ENCODE peak calls at places on chromosomes 6 and 20, in six cellular contexts. H, E, W, G, D and C are unnamed samples.

GRCh38 chr20:42482808-42483207 is 706.9 kb downstream of the PTPRT start:
- DNase-seq in H (no peak), E (no peak), W (no peak), G (no peak), D (no peak), C (no peak)

GRCh38 chr6:129774697-129775447 is 64.9 kb upstream of the ARHGAP18 start:
- DNase-seq in H (peak), E (peak), W (peak), G (peak), D (peak), C (peak)

GRCh38 chr6:97524846-97525245 is 241.8 kb upstream of the MMS22L start:
- DNase-seq in H (peak), E (no peak), W (no peak), G (no peak), D (no peak), C (peak)

GRCh38 chr6:109523478-109523877 is 40.5 kb upstream of the ZBTB24 start:
- DNase-seq in H (peak), E (no peak), W (peak), G (peak), D (no peak), C (no peak)

GRCh38 chr6:3379482-3380060 is 77.3 kb downstream of the SLC22A23 start:
- DNase-seq in H (no peak), E (no peak), W (peak), G (peak), D (no peak), C (no peak)

GRCh38 chr20:60138263-60139127 is 180.3 kb downstream of the CDH26 start:
- DNase-seq in H (peak), E (peak), W (peak), G (peak), D (no peak), C (no peak)

GRCh38 chr6:131733376-131734016 is 22.7 kb upstream of the CTAGE9 start:
- DNase-seq in H (peak), E (no peak), W (peak), G (peak), D (no peak), C (no peak)

GRCh38 chr6:42349753-42350573 is 101.8 kb downstream of the TRERF1 start:
- DNase-seq in H (peak), E (no peak), W (peak), G (no peak), D (no peak), C (no peak)

GRCh38 chr20:20521736-20522135 is 153.8 kb downstream of the INSM1 start:
- DNase-seq in H (no peak), E (no peak), W (no peak), G (no peak), D (no peak), C (no peak)

GRCh38 chr6:137709424-137710281 is 157.4 kb upstream of the TNFAIP3 start:
- DNase-seq in H (peak), E (no peak), W (peak), G (peak), D (no peak), C (peak)

GRCh38 chr6:138182939-138183791 is 21.4 kb downstream of the ARFGEF3 start:
- DNase-seq in H (no peak), E (no peak), W (no peak), G (no peak), D (no peak), C (no peak)

GRCh38 chr20:17612287-17612974 is 42.6 kb downstream of the DSTN start:
- DNase-seq in H (peak), E (no peak), W (peak), G (peak), D (peak), C (no peak)

GRCh38 chr6:5081955-5082354 is 3.2 kb upstream of the PPP1R3G start:
- DNase-seq in H (peak), E (no peak), W (peak), G (no peak), D (no peak), C (no peak)

GRCh38 chr6:156791261-156791850 is 14.2 kb downstream of the ARID1B start:
- DNase-seq in H (peak), E (no peak), W (peak), G (peak), D (no peak), C (no peak)

GRCh38 chr6:157768304-157768703 is 54.7 kb upstream of the SNX9 start:
- DNase-seq in H (no peak), E (no peak), W (no peak), G (no peak), D (no peak), C (no peak)

GRCh38 chr20:6595704-6596103 is 171.8 kb upstream of the BMP2 start:
- DNase-seq in H (no peak), E (no peak), W (peak), G (peak), D (no peak), C (no peak)

GRCh38 chr20:21289651-21290050 is 13.5 kb upstream of the XRN2 start:
- DNase-seq in H (peak), E (no peak), W (peak), G (no peak), D (no peak), C (no peak)

GRCh38 chr6:98787961-98788360 is 46.4 kb upstream of the POU3F2 start:
- DNase-seq in H (no peak), E (no peak), W (no peak), G (no peak), D (no peak), C (no peak)

GRCh38 chr6:65680232-65680631 is 26.8 kb downstream of the EYS start:
- DNase-seq in H (no peak), E (no peak), W (no peak), G (no peak), D (no peak), C (no peak)

GRCh38 chr6:26141378-26141901 is 54.2 kb downstream of the HFE start:
- DNase-seq in H (no peak), E (no peak), W (no peak), G (no peak), D (no peak), C (no peak)

GRCh38 chr6:46044876-46045617 is 29.4 kb upstream of the CLIC5 start:
- DNase-seq in H (peak), E (no peak), W (peak), G (peak), D (peak), C (peak)

GRCh38 chr6:122931916-122932315 is 64.1 kb upstream of the CLVS2 start:
- DNase-seq in H (no peak), E (no peak), W (no peak), G (no peak), D (no peak), C (no peak)

GRCh38 chr20:38290829-38291581 is 13.0 kb upstream of the BPI start:
- DNase-seq in H (peak), E (no peak), W (peak), G (peak), D (peak), C (no peak)

GRCh38 chr20:18001131-18001921 is 32.5 kb downstream of the MGME1 start:
- DNase-seq in H (peak), E (no peak), W (peak), G (peak), D (peak), C (peak)

GRCh38 chr6:52598123-52598823 is 21.4 kb upstream of the TRAM2 start:
- DNase-seq in H (peak), E (no peak), W (peak), G (peak), D (peak), C (no peak)

GRCh38 chr6:26420607-26421235 is 18.6 kb downstream of the BTN3A1 start:
- DNase-seq in H (peak), E (peak), W (peak), G (peak), D (peak), C (no peak)

GRCh38 chr6:8904754-8905153 is 469.4 kb upstream of the SLC35B3 start:
- DNase-seq in H (no peak), E (no peak), W (no peak), G (no peak), D (peak), C (no peak)

GRCh38 chr20:17635846-17636245 is 46.2 kb downstream of the RRBP1 start:
- DNase-seq in H (peak), E (no peak), W (peak), G (no peak), D (no peak), C (no peak)

GRCh38 chr6:158358450-158359077 is 46.3 kb downstream of the TULP4 start:
- DNase-seq in H (no peak), E (no peak), W (no peak), G (no peak), D (no peak), C (no peak)

GRCh38 chr6:153392156-153392555 is 261.1 kb upstream of the RGS17 start:
- DNase-seq in H (peak), E (no peak), W (no peak), G (no peak), D (peak), C (peak)

GRCh38 chr20:46062621-46063020 is 27.1 kb downstream of the NCOA5 start:
- DNase-seq in H (no peak), E (no peak), W (no peak), G (no peak), D (no peak), C (no peak)

GRCh38 chr6:158042245-158042798 is 60.7 kb downstream of the SYNJ2 start:
- DNase-seq in H (peak), E (no peak), W (peak), G (peak), D (peak), C (no peak)

GRCh38 chr20:49891486-49891885 is 23.8 kb downstream of the SPATA2 start:
- DNase-seq in H (no peak), E (no peak), W (no peak), G (no peak), D (no peak), C (no peak)

GRCh38 chr20:49888341-49889244 is 26.7 kb downstream of the SPATA2 start:
- DNase-seq in H (peak), E (peak), W (peak), G (peak), D (peak), C (no peak)

GRCh38 chr20:49889245-49889942 is 25.9 kb downstream of the SPATA2 start:
- DNase-seq in H (no peak), E (no peak), W (no peak), G (no peak), D (no peak), C (no peak)

GRCh38 chr20:49890651-49891361 is 24.5 kb downstream of the SPATA2 start:
- DNase-seq in H (no peak), E (no peak), W (no peak), G (peak), D (no peak), C (no peak)

GRCh38 chr20:49889943-49890650 is 25.2 kb downstream of the SPATA2 start:
- DNase-seq in H (no peak), E (no peak), W (no peak), G (no peak), D (no peak), C (no peak)
- H3K27ac ChIP-seq in H (no peak), E (no peak), W (no peak), G (no peak), D (no peak), C (no peak)

GRCh38 chr20:57211406-57211805 is 55.0 kb downstream of the BMP7 start:
- DNase-seq in H (no peak), E (no peak), W (no peak), G (no peak), D (no peak), C (no peak)
- H3K27ac ChIP-seq in H (no peak), E (no peak), W (no peak), G (no peak), D (no peak), C (no peak)

DNA sequence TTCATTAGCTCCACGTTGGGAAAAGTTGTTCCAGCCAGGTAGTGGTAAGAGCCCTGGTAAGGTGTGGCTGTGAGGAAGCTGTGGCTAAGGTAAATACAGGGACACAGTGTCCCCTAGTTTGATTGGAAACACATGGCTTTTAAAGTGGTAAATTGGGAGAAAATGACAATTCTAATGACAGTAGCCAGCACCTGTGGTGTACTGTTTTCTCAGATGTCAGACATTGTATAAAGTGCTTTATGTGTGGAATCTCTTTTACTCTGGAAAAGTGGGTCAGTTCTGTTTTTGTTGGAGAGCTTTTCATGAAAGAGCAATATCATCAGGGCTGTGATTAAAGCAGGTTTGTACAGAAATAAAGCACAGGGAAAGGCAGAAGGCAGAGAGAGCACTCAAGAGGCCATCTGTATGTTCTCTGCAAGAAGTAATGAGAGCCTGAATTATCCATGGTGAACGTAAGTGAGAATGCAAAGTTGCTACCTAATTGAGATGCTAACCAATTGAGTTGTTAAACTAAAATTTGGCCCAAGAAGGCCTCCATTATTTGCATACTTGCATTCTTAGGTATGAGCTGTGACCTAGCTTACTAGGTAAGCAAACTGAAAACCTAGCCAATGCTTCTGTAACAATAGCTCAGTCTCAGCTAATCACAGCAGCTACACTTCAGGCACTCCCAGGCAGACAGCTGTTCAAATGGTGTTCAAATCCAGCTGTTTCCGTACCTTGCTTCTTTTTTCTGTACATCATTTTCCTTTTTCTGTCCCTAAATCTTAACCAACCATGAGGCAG is 28.2 kb downstream of the MRAP2 start:
- DNase-seq in H (no peak), E (no peak), W (no peak), G (no peak), D (no peak), C (no peak)
- H3K27ac ChIP-seq in H (no peak), E (no peak), W (no peak), G (no peak), D (no peak), C (no peak)

DNA sequence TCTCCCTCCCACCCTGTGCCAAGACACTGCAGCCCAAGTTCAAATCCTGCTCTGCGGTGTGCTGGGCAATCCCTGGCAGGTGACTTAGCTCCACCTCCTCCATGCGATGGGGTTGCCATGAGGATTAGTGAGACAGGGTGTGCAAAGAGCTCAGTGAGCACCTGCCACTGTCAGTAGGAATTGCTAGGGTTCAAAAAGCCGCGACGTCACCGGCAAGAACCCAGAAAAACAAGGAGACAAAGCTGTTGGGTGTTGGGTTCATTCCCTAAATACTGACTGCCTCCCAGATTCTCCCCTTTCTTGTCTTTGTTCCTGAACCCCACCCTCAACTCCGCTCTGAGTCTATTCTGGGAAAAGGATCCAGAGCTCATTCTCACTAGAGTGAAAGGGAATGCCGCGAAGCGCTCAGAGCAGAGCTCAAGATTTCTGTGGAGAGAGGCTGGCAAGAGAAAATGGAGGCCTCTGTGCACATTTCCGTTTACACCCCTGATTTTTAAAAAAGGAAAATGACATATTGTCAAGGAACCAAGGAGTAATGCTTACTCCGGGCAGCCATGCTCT is 13.3 kb downstream of the PMEPA1 start:
- DNase-seq in H (no peak), E (no peak), W (no peak), G (no peak), D (no peak), C (no peak)
- H3K27ac ChIP-seq in H (no peak), E (no peak), W (no peak), G (no peak), D (peak), C (peak)

GRCh38 chr6:87904041-87904440 is 143.6 kb upstream of the SPACA1 start:
- DNase-seq in H (no peak), E (no peak), W (no peak), G (no peak), D (no peak), C (no peak)
- H3K27ac ChIP-seq in H (no peak), E (no peak), W (no peak), G (no peak), D (no peak), C (no peak)

GRCh38 chr6:31927242-31927867 is at the start of gene C2:
- DNase-seq in H (no peak), E (no peak), W (no peak), G (no peak), D (no peak), C (no peak)
- H3K27ac ChIP-seq in H (no peak), E (no peak), W (no peak), G (no peak), D (no peak), C (no peak)

GRCh38 chr6:36847991-36848390 is 8.7 kb upstream of the CPNE5 start:
- DNase-seq in H (no peak), E (no peak), W (no peak), G (no peak), D (no peak), C (no peak)

GRCh38 chr6:36843169-36843568 is 3.9 kb upstream of the CPNE5 start:
- DNase-seq in H (no peak), E (no peak), W (no peak), G (no peak), D (no peak), C (no peak)

GRCh38 chr6:36847152-36847551 is 7.9 kb upstream of the CPNE5 start:
- DNase-seq in H (no peak), E (no peak), W (no peak), G (no peak), D (no peak), C (no peak)

GRCh38 chr6:36844232-36845170 is 5.3 kb upstream of the CPNE5 start:
- DNase-seq in H (no peak), E (no peak), W (no peak), G (no peak), D (no peak), C (no peak)

DNA sequence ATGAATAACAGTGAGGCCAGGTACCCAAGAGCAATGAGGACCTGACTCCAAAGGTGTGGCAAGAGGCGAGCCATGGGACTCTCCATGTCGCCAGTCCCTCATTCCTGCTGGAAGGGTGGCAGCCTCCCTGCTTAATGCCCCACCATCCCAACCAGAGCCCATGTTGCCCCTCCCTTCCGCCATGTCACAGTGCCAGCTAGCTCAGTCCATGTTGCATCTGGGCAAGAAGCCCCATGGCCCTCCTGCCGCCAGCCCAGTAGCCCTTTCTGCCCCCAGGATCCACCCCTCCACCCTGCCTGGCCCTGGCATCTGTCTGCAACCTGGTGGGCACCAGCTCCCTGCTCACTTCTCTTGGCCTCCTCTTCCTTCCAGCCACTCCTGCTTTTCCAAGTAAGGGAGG is 6.0 kb upstream of the CPNE5 start:
- DNase-seq in H (no peak), E (no peak), W (no peak), G (no peak), D (no peak), C (no peak)
- H3K27ac ChIP-seq in H (no peak), E (no peak), W (no peak), G (no peak), D (no peak), C (no peak)

DNA sequence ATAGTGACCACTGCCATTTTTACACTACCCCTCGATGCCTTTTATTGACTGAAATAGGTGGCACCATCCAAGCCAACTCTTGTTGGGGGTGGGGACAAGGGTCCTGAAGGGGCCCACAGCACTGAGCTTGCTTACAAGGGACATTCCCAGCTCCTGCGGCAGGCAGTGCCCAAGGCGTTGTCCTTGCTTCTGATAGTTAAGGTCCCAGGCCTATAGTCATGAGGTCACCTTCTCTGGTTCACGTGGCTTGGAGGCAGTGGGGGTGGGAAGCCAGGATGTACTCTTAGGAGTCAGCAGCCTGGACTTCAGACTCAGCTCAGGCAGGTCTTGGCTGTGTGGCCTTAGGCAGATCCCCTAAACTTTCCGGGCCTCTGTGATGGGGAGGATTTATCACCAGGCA is 48.6 kb downstream of the TOX2 start:
- DNase-seq in H (peak), E (no peak), W (peak), G (peak), D (no peak), C (no peak)
- H3K27ac ChIP-seq in H (no peak), E (no peak), W (no peak), G (no peak), D (no peak), C (no peak)

DNA sequence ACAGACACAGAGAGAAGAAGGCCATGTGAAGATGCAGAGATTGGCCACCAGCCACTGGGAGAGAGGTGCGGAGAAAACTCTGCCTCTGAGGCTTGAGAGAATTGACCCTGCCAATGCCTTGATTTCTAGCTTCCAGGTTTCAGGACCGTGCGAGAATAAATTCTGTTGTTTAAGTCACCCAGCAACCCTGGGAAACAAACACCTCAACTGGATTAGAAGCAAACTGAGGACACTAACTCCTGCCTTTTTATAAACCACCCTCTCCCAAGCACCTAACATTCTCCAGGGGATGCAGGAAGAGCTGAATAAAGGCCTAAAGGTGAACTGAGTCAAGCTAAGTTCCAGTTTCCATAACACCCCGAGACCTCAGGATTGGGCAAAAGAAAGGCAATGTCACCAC is 136.1 kb downstream of the ANKRD60 start:
- DNase-seq in H (no peak), E (no peak), W (no peak), G (no peak), D (no peak), C (no peak)
- H3K27ac ChIP-seq in H (no peak), E (no peak), W (no peak), G (no peak), D (no peak), C (no peak)